ENCODE peak calls at places on chromosomes 16 and 17, in ten cellular contexts. One of them, this sample, is unnamed.
A peak's percentile ranks its signal among the peaks of the same experiment; 100 is the strongest.

GRCh38 chr16:49592507-49593422 is 219.2 kb downstream of the C16orf78 start:
- DNase-seq in GM04504: no peak
- DNase-seq in activated T-cell treated with anti-CD3 and anti-CD28 coated beads for 24 hours: peak; percentile 4
- DNase-seq in posterior cingulate gyrus: no peak
- DNase-seq in CD4-positive, alpha-beta T cell: peak; percentile 24
- DNase-seq in cardiac fibroblast: peak; percentile 52
- DNase-seq in WTC11: peak; percentile 72
- DNase-seq in CD8-positive, alpha-beta T cell: peak; percentile 28
- DNase-seq in fibroblast of the aortic adventitia: peak; percentile 51
- DNase-seq in AG04450: no peak
- DNase-seq in this sample: no peak

GRCh38 chr17:59375858-59376257 is 44.4 kb downstream of the YPEL2 start:
- DNase-seq in GM04504: no peak
- DNase-seq in activated T-cell treated with anti-CD3 and anti-CD28 coated beads for 24 hours: no peak
- DNase-seq in posterior cingulate gyrus: no peak
- DNase-seq in CD4-positive, alpha-beta T cell: no peak
- DNase-seq in cardiac fibroblast: peak; percentile 22
- DNase-seq in WTC11: no peak
- DNase-seq in CD8-positive, alpha-beta T cell: no peak
- DNase-seq in fibroblast of the aortic adventitia: no peak
- DNase-seq in AG04450: no peak
- DNase-seq in this sample: no peak

GRCh38 chr16:86723699-86724098 is 145.3 kb downstream of the FOXL1 start:
- DNase-seq in GM04504: no peak
- DNase-seq in activated T-cell treated with anti-CD3 and anti-CD28 coated beads for 24 hours: no peak
- DNase-seq in posterior cingulate gyrus: no peak
- DNase-seq in CD4-positive, alpha-beta T cell: no peak
- DNase-seq in cardiac fibroblast: no peak
- DNase-seq in WTC11: peak; percentile 47
- DNase-seq in CD8-positive, alpha-beta T cell: no peak
- DNase-seq in fibroblast of the aortic adventitia: no peak
- DNase-seq in AG04450: no peak
- DNase-seq in this sample: no peak

GRCh38 chr17:73824321-73824720 is 180.1 kb upstream of the SDK2 start:
- DNase-seq in GM04504: no peak
- DNase-seq in activated T-cell treated with anti-CD3 and anti-CD28 coated beads for 24 hours: no peak
- DNase-seq in posterior cingulate gyrus: no peak
- DNase-seq in CD4-positive, alpha-beta T cell: no peak
- DNase-seq in cardiac fibroblast: no peak
- DNase-seq in WTC11: no peak
- DNase-seq in CD8-positive, alpha-beta T cell: no peak
- DNase-seq in fibroblast of the aortic adventitia: no peak
- DNase-seq in AG04450: no peak
- DNase-seq in this sample: no peak

GRCh38 chr17:82940226-82941020 is 100.6 kb upstream of the ZNF750 start:
- DNase-seq in GM04504: no peak
- DNase-seq in activated T-cell treated with anti-CD3 and anti-CD28 coated beads for 24 hours: no peak
- DNase-seq in posterior cingulate gyrus: peak; percentile 63
- DNase-seq in CD4-positive, alpha-beta T cell: no peak
- DNase-seq in cardiac fibroblast: no peak
- DNase-seq in WTC11: peak; percentile 5
- DNase-seq in CD8-positive, alpha-beta T cell: no peak
- DNase-seq in fibroblast of the aortic adventitia: no peak
- DNase-seq in AG04450: no peak
- DNase-seq in this sample: peak; percentile 88

GRCh38 chr17:10785295-10785694 is 18.6 kb downstream of the TMEM238L start:
- DNase-seq in GM04504: no peak
- DNase-seq in activated T-cell treated with anti-CD3 and anti-CD28 coated beads for 24 hours: no peak
- DNase-seq in posterior cingulate gyrus: no peak
- DNase-seq in CD4-positive, alpha-beta T cell: no peak
- DNase-seq in cardiac fibroblast: no peak
- DNase-seq in WTC11: no peak
- DNase-seq in CD8-positive, alpha-beta T cell: no peak
- DNase-seq in fibroblast of the aortic adventitia: no peak
- DNase-seq in AG04450: no peak
- DNase-seq in this sample: no peak

GRCh38 chr16:63629272-63629671 is 1492.6 kb downstream of the CDH11 start:
- DNase-seq in GM04504: no peak
- DNase-seq in activated T-cell treated with anti-CD3 and anti-CD28 coated beads for 24 hours: no peak
- DNase-seq in posterior cingulate gyrus: no peak
- DNase-seq in CD4-positive, alpha-beta T cell: no peak
- DNase-seq in cardiac fibroblast: no peak
- DNase-seq in WTC11: no peak
- DNase-seq in CD8-positive, alpha-beta T cell: no peak
- DNase-seq in fibroblast of the aortic adventitia: no peak
- DNase-seq in AG04450: no peak
- DNase-seq in this sample: no peak

GRCh38 chr17:73874008-73874407 is 229.8 kb upstream of the SDK2 start:
- DNase-seq in GM04504: no peak
- DNase-seq in activated T-cell treated with anti-CD3 and anti-CD28 coated beads for 24 hours: no peak
- DNase-seq in posterior cingulate gyrus: no peak
- DNase-seq in CD4-positive, alpha-beta T cell: no peak
- DNase-seq in cardiac fibroblast: no peak
- DNase-seq in WTC11: no peak
- DNase-seq in CD8-positive, alpha-beta T cell: no peak
- DNase-seq in fibroblast of the aortic adventitia: no peak
- DNase-seq in AG04450: no peak
- DNase-seq in this sample: no peak

GRCh38 chr16:70809392-70810060 is 8.6 kb upstream of the VAC14 start:
- DNase-seq in GM04504: no peak
- DNase-seq in activated T-cell treated with anti-CD3 and anti-CD28 coated beads for 24 hours: no peak
- DNase-seq in posterior cingulate gyrus: no peak
- DNase-seq in CD4-positive, alpha-beta T cell: no peak
- DNase-seq in cardiac fibroblast: no peak
- DNase-seq in WTC11: no peak
- DNase-seq in CD8-positive, alpha-beta T cell: no peak
- DNase-seq in fibroblast of the aortic adventitia: no peak
- DNase-seq in AG04450: no peak
- DNase-seq in this sample: no peak

GRCh38 chr17:10013360-10014112 is 108.5 kb upstream of the RCVRN start:
- DNase-seq in GM04504: no peak
- DNase-seq in activated T-cell treated with anti-CD3 and anti-CD28 coated beads for 24 hours: no peak
- DNase-seq in posterior cingulate gyrus: no peak
- DNase-seq in CD4-positive, alpha-beta T cell: no peak
- DNase-seq in cardiac fibroblast: peak; percentile 12
- DNase-seq in WTC11: no peak
- DNase-seq in CD8-positive, alpha-beta T cell: no peak
- DNase-seq in fibroblast of the aortic adventitia: peak; percentile 15
- DNase-seq in AG04450: no peak
- DNase-seq in this sample: no peak

This sample was measured in chondrocyte.